ENCODE peak calls at places on chromosomes 2 and 18, in six cellular contexts. One of them, this sample, is unnamed.

GRCh38 chr2:23545811-23546210 is 160.8 kb downstream of the KLHL29 start:
- DNase-seq in CD8-positive, alpha-beta T cell: no peak
- DNase-seq in lower lobe of right lung: no peak
- DNase-seq in adrenal gland: no peak
- DNase-seq in suprapubic skin: no peak
- DNase-seq in kidney: no peak
- DNase-seq in this sample: no peak

GRCh38 chr2:232927041-232927792 is 57.2 kb downstream of the SNORC start:
- DNase-seq in adrenal gland: peak; percentile 6
- DNase-seq in suprapubic skin: no peak
- DNase-seq in CD8-positive, alpha-beta T cell: no peak
- DNase-seq in lower lobe of right lung: no peak
- DNase-seq in kidney: no peak
- DNase-seq in this sample: no peak

GRCh38 chr2:127932199-127932877 is 46.6 kb upstream of the AMMECR1L start:
- DNase-seq in kidney: no peak
- DNase-seq in suprapubic skin: no peak
- DNase-seq in CD8-positive, alpha-beta T cell: no peak
- DNase-seq in lower lobe of right lung: no peak
- DNase-seq in adrenal gland: no peak
- DNase-seq in this sample: no peak

GRCh38 chr18:26792661-26793060 is 72.8 kb downstream of the AQP4 start:
- DNase-seq in suprapubic skin: no peak
- DNase-seq in adrenal gland: no peak
- DNase-seq in lower lobe of right lung: no peak
- DNase-seq in kidney: no peak
- DNase-seq in CD8-positive, alpha-beta T cell: no peak
- DNase-seq in this sample: no peak

GRCh38 chr2:191190439-191190838 is 39.6 kb upstream of the STAT4 start:
- DNase-seq in adrenal gland: no peak
- DNase-seq in lower lobe of right lung: no peak
- DNase-seq in kidney: no peak
- DNase-seq in CD8-positive, alpha-beta T cell: no peak
- DNase-seq in suprapubic skin: no peak
- DNase-seq in this sample: no peak

GRCh38 chr18:61597321-61597720 is 264.1 kb downstream of the CDH20 start:
- DNase-seq in kidney: no peak
- DNase-seq in suprapubic skin: no peak
- DNase-seq in adrenal gland: no peak
- DNase-seq in CD8-positive, alpha-beta T cell: no peak
- DNase-seq in lower lobe of right lung: no peak
- DNase-seq in this sample: no peak

GRCh38 chr18:48222118-48222517 is 187.1 kb downstream of the ZBTB7C start:
- DNase-seq in suprapubic skin: no peak
- DNase-seq in lower lobe of right lung: peak; percentile 65
- DNase-seq in kidney: no peak
- DNase-seq in CD8-positive, alpha-beta T cell: no peak
- DNase-seq in adrenal gland: peak; percentile 79
- DNase-seq in this sample: peak; percentile 84

GRCh38 chr2:73516033-73516432 is 126.2 kb downstream of the NAT8 start:
- DNase-seq in suprapubic skin: no peak
- DNase-seq in lower lobe of right lung: no peak
- DNase-seq in CD8-positive, alpha-beta T cell: no peak
- DNase-seq in kidney: no peak
- DNase-seq in adrenal gland: no peak
- DNase-seq in this sample: no peak

GRCh38 chr2:21422050-21422449 is 298.3 kb downstream of the TDRD15 start:
- DNase-seq in adrenal gland: peak; percentile 13
- DNase-seq in lower lobe of right lung: peak; percentile 56
- DNase-seq in CD8-positive, alpha-beta T cell: no peak
- DNase-seq in kidney: no peak
- DNase-seq in suprapubic skin: no peak
- DNase-seq in this sample: no peak

GRCh38 chr2:208311954-208312353 is 45.9 kb downstream of the PIKFYVE start:
- DNase-seq in lower lobe of right lung: no peak
- DNase-seq in adrenal gland: no peak
- DNase-seq in kidney: no peak
- DNase-seq in CD8-positive, alpha-beta T cell: no peak
- DNase-seq in suprapubic skin: no peak
- DNase-seq in this sample: no peak

GRCh38 chr2:190425883-190426658 is 17.9 kb downstream of the MFSD6 start:
- DNase-seq in lower lobe of right lung: no peak
- DNase-seq in adrenal gland: no peak
- DNase-seq in CD8-positive, alpha-beta T cell: no peak
- DNase-seq in suprapubic skin: no peak
- DNase-seq in kidney: no peak
- DNase-seq in this sample: no peak

GRCh38 chr2:172073518-172073917 is 11.8 kb upstream of the DLX1 start:
- DNase-seq in lower lobe of right lung: no peak
- DNase-seq in CD8-positive, alpha-beta T cell: no peak
- DNase-seq in kidney: no peak
- DNase-seq in adrenal gland: no peak
- DNase-seq in suprapubic skin: no peak
- DNase-seq in this sample: no peak

GRCh38 chr18:49548266-49548665 is 13.6 kb upstream of the LIPG start:
- DNase-seq in adrenal gland: no peak
- DNase-seq in suprapubic skin: no peak
- DNase-seq in kidney: no peak
- DNase-seq in CD8-positive, alpha-beta T cell: no peak
- DNase-seq in lower lobe of right lung: no peak
- DNase-seq in this sample: no peak

GRCh38 chr18:9321709-9322108 is 12.9 kb upstream of the TWSG1 start:
- DNase-seq in lower lobe of right lung: no peak
- DNase-seq in CD8-positive, alpha-beta T cell: no peak
- DNase-seq in kidney: no peak
- DNase-seq in suprapubic skin: no peak
- DNase-seq in adrenal gland: no peak
- DNase-seq in this sample: no peak

GRCh38 chr2:98730053-98730850 is 680 bp downstream of the MGAT4A start:
- DNase-seq in CD8-positive, alpha-beta T cell: peak; percentile 81
- DNase-seq in adrenal gland: peak; percentile 59
- DNase-seq in suprapubic skin: no peak
- DNase-seq in lower lobe of right lung: peak; percentile 73
- DNase-seq in kidney: peak; percentile 85
- DNase-seq in this sample: no peak

GRCh38 chr2:84459028-84459943 is at the start of gene SUCLG1:
- DNase-seq in kidney: peak; percentile 94
- DNase-seq in lower lobe of right lung: peak; percentile 92
- DNase-seq in adrenal gland: peak; percentile 84
- DNase-seq in CD8-positive, alpha-beta T cell: peak; percentile 88
- DNase-seq in suprapubic skin: peak; percentile 90
- DNase-seq in this sample: peak; percentile 81

GRCh38 chr2:102365763-102366162 is 10.2 kb downstream of the IL18R1 start:
- DNase-seq in lower lobe of right lung: no peak
- DNase-seq in CD8-positive, alpha-beta T cell: no peak
- DNase-seq in kidney: no peak
- DNase-seq in adrenal gland: no peak
- DNase-seq in suprapubic skin: no peak
- DNase-seq in this sample: no peak

GRCh38 chr2:189819297-189819704 is 35.1 kb downstream of the PMS1 start:
- DNase-seq in lower lobe of right lung: no peak
- DNase-seq in kidney: no peak
- DNase-seq in CD8-positive, alpha-beta T cell: no peak
- DNase-seq in suprapubic skin: no peak
- DNase-seq in adrenal gland: no peak
- DNase-seq in this sample: no peak

GRCh38 chr2:11379558-11379957 is 35.1 kb upstream of the ROCK2 start:
- DNase-seq in suprapubic skin: no peak
- DNase-seq in CD8-positive, alpha-beta T cell: no peak
- DNase-seq in kidney: no peak
- DNase-seq in adrenal gland: no peak
- DNase-seq in lower lobe of right lung: no peak
- DNase-seq in this sample: no peak

GRCh38 chr18:58590827-58591226 is 38.1 kb downstream of the ALPK2 start:
- DNase-seq in kidney: no peak
- DNase-seq in suprapubic skin: no peak
- DNase-seq in adrenal gland: no peak
- DNase-seq in lower lobe of right lung: no peak
- DNase-seq in CD8-positive, alpha-beta T cell: no peak
- DNase-seq in this sample: no peak

GRCh38 chr2:223701761-223702160 is 99.6 kb upstream of the SCG2 start:
- DNase-seq in adrenal gland: no peak
- DNase-seq in lower lobe of right lung: no peak
- DNase-seq in CD8-positive, alpha-beta T cell: no peak
- DNase-seq in suprapubic skin: no peak
- DNase-seq in kidney: no peak
- DNase-seq in this sample: no peak

GRCh38 chr2:132585982-132586608 is 83.9 kb downstream of the LYPD1 start:
- DNase-seq in lower lobe of right lung: no peak
- DNase-seq in adrenal gland: no peak
- DNase-seq in suprapubic skin: no peak
- DNase-seq in kidney: no peak
- DNase-seq in CD8-positive, alpha-beta T cell: no peak
- DNase-seq in this sample: no peak

GRCh38 chr2:205386109-205386508 is 296.2 kb upstream of the NRP2 start:
- DNase-seq in lower lobe of right lung: no peak
- DNase-seq in kidney: no peak
- DNase-seq in CD8-positive, alpha-beta T cell: no peak
- DNase-seq in adrenal gland: no peak
- DNase-seq in suprapubic skin: no peak
- DNase-seq in this sample: no peak

GRCh38 chr18:75216926-75217303 is 6.3 kb downstream of the TSHZ1 start:
- DNase-seq in lower lobe of right lung: no peak
- DNase-seq in adrenal gland: no peak
- DNase-seq in CD8-positive, alpha-beta T cell: no peak
- DNase-seq in kidney: no peak
- DNase-seq in suprapubic skin: no peak
- DNase-seq in this sample: no peak
- H3K27ac ChIP-seq in lower lobe of right lung: peak overlapping the region; percentile 24
- H3K27ac ChIP-seq in adrenal gland: no peak overlapping the region
- H3K27ac ChIP-seq in CD8-positive, alpha-beta T cell: peak overlapping the region; percentile 57
- H3K27ac ChIP-seq in kidney: peak overlapping the region; percentile 51
- H3K27ac ChIP-seq in suprapubic skin: no peak overlapping the region
- H3K27ac ChIP-seq in this sample: no peak overlapping the region

GRCh38 chr2:29114514-29114840 is 738 bp upstream of the CLIP4 start:
- DNase-seq in kidney: no peak
- DNase-seq in lower lobe of right lung: no peak
- DNase-seq in suprapubic skin: no peak
- DNase-seq in CD8-positive, alpha-beta T cell: peak; percentile 42
- DNase-seq in adrenal gland: no peak
- DNase-seq in this sample: no peak
- H3K4me3 ChIP-seq in kidney: peak overlapping the region; percentile 65
- H3K4me3 ChIP-seq in lower lobe of right lung: peak overlapping the region; percentile 52
- H3K4me3 ChIP-seq in suprapubic skin: peak overlapping the region; percentile 60
- H3K4me3 ChIP-seq in CD8-positive, alpha-beta T cell: peak overlapping the region; percentile 69
- H3K4me3 ChIP-seq in adrenal gland: no peak overlapping the region
- H3K4me3 ChIP-seq in this sample: no peak overlapping the region

DNA sequence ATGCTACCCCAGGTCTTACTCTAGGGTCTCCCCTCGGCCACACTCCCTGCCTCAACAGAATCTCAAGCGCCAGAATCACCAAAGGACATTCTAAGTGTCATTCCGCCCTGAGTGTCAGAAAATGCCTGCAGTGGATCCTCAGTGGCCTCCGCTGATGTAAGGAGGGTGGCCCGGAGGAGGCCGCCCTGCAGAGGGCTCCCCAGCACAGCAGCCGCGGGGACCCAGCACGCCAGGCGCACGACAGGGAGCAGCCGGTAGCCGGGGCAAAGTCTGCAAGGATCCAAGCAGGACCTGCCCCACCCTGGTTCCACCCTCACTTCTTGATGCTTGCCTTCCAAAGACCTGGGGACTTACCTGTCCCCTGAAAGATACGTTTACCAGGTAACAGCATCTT is 54.2 kb upstream of the ID2 start:
- DNase-seq in suprapubic skin: no peak
- DNase-seq in kidney: no peak
- DNase-seq in CD8-positive, alpha-beta T cell: no peak
- DNase-seq in lower lobe of right lung: peak; percentile 30
- DNase-seq in adrenal gland: no peak
- DNase-seq in this sample: no peak
- H3K27ac ChIP-seq in suprapubic skin: no peak overlapping the region
- H3K27ac ChIP-seq in kidney: no peak overlapping the region
- H3K27ac ChIP-seq in CD8-positive, alpha-beta T cell: no peak overlapping the region
- H3K27ac ChIP-seq in lower lobe of right lung: no peak overlapping the region
- H3K27ac ChIP-seq in adrenal gland: no peak overlapping the region
- H3K27ac ChIP-seq in this sample: no peak overlapping the region

GRCh38 chr2:237592425-237592980 is 2.0 kb upstream of the RAB17 start:
- DNase-seq in CD8-positive, alpha-beta T cell: no peak
- DNase-seq in suprapubic skin: peak; percentile 73
- DNase-seq in adrenal gland: no peak
- DNase-seq in kidney: no peak
- DNase-seq in lower lobe of right lung: no peak
- DNase-seq in this sample: no peak

GRCh38 chr2:237590272-237591020 is at the start of gene RAB17:
- DNase-seq in suprapubic skin: no peak
- DNase-seq in lower lobe of right lung: peak; percentile 83
- DNase-seq in CD8-positive, alpha-beta T cell: no peak
- DNase-seq in adrenal gland: no peak
- DNase-seq in kidney: peak; percentile 92
- DNase-seq in this sample: no peak

GRCh38 chr2:237593036-237593435 is 2.5 kb upstream of the RAB17 start:
- DNase-seq in lower lobe of right lung: no peak
- DNase-seq in CD8-positive, alpha-beta T cell: no peak
- DNase-seq in suprapubic skin: no peak
- DNase-seq in kidney: no peak
- DNase-seq in adrenal gland: no peak
- DNase-seq in this sample: no peak

GRCh38 chr2:237591021-237591370 is 462 bp upstream of the RAB17 start:
- DNase-seq in kidney: peak; percentile 91
- DNase-seq in adrenal gland: no peak
- DNase-seq in CD8-positive, alpha-beta T cell: no peak
- DNase-seq in lower lobe of right lung: peak; percentile 78
- DNase-seq in suprapubic skin: no peak
- DNase-seq in this sample: no peak

GRCh38 chr2:237591379-237591881 is 896 bp upstream of the RAB17 start:
- DNase-seq in kidney: peak; percentile 70
- DNase-seq in CD8-positive, alpha-beta T cell: no peak
- DNase-seq in suprapubic skin: no peak
- DNase-seq in adrenal gland: no peak
- DNase-seq in lower lobe of right lung: peak; percentile 68
- DNase-seq in this sample: no peak
- H3K4me3 ChIP-seq in kidney: peak overlapping the region; percentile 83
- H3K4me3 ChIP-seq in CD8-positive, alpha-beta T cell: no peak overlapping the region
- H3K4me3 ChIP-seq in suprapubic skin: no peak overlapping the region
- H3K4me3 ChIP-seq in adrenal gland: no peak overlapping the region
- H3K4me3 ChIP-seq in lower lobe of right lung: peak overlapping the region; percentile 42
- H3K4me3 ChIP-seq in this sample: no peak overlapping the region

This sample was measured in RWPE2.